ENCODE peak calls at places on chromosomes 11 and 22, in seven cellular contexts. E is IMR-90; Z is CD8-positive, alpha-beta memory T cell; T is left ventricle myocardium inferior; R is A549; Y is GM23248; D is colonic mucosa. A is an unnamed sample. For H3K4me1 and H3K9me3, the result is how much of the 10 kb centered on the place peaks cover.

GRCh38 chr22:49166211-49166610 is 661.5 kb downstream of the BRD1 start:
- DNase-seq in Y (no peak), Z (no peak), E (no peak), R (no peak), D (no peak), T (no peak), A (no peak)

GRCh38 chr22:50530280-50530856 is 556 bp upstream of the TYMP start:
- DNase-seq in D (peak), E (peak), T (peak), R (peak), Z (no peak), Y (peak), A (no peak)

GRCh38 chr11:26849009-26849408 is 127.1 kb upstream of the SLC5A12 start:
- DNase-seq in T (peak), Y (no peak), Z (no peak), E (no peak), D (no peak), R (no peak), A (no peak)

GRCh38 chr11:35567737-35568465 is 42.5 kb upstream of the PAMR1 start:
- DNase-seq in R (no peak), E (peak), Z (no peak), D (no peak), Y (no peak), T (no peak), A (no peak)

GRCh38 chr11:72807021-72807693 is 7.1 kb upstream of the ATG16L2 start:
- DNase-seq in Z (no peak), Y (no peak), E (peak), T (no peak), R (no peak), D (no peak), A (no peak)

GRCh38 chr11:75840560-75840959 is 25.6 kb downstream of the UVRAG start:
- DNase-seq in E (no peak), D (no peak), T (no peak), Z (no peak), R (no peak), Y (no peak), A (no peak)

GRCh38 chr11:73317373-73317772 is 9.3 kb downstream of the ARHGEF17 start:
- DNase-seq in E (no peak), R (no peak), D (peak), Y (no peak), Z (no peak), T (peak), A (no peak)

GRCh38 chr11:121138259-121138658 is 37.2 kb downstream of the TECTA start:
- DNase-seq in Z (no peak), E (no peak), Y (no peak), T (no peak), D (no peak), R (no peak), A (no peak)

GRCh38 chr11:67674442-67674871 is at the start of gene ALDH3B2:
- DNase-seq in Y (no peak), E (no peak), D (peak), T (no peak), R (no peak), Z (no peak), A (no peak)

GRCh38 chr22:25844601-25845000 is 102.6 kb downstream of the MYO18B start:
- DNase-seq in T (no peak), D (no peak), E (no peak), Z (no peak), Y (no peak), R (no peak), A (no peak)

GRCh38 chr11:73507086-73507485 is 90.8 kb downstream of the FAM168A start:
- DNase-seq in Y (peak), D (no peak), T (no peak), E (peak), Z (no peak), R (no peak), A (no peak)

GRCh38 chr22:35477911-35478582 is 62.6 kb upstream of the RASD2 start:
- DNase-seq in Z (no peak), Y (peak), E (peak), R (peak), D (peak), T (peak), A (no peak)

GRCh38 chr11:38019072-38019775 is 1421.2 kb upstream of the RAG2 start:
- DNase-seq in E (no peak), T (no peak), Z (no peak), R (no peak), Y (no peak), D (no peak), A (no peak)

GRCh38 chr11:73184953-73185671 is 33.0 kb upstream of the P2RY2 start:
- DNase-seq in E (peak), D (peak), R (peak), Z (peak), Y (peak), T (peak), A (no peak)

GRCh38 chr22:44567846-44568493 is 69.9 kb upstream of the RTL6 start:
- DNase-seq in R (no peak), Y (peak), T (no peak), E (peak), Z (peak), D (peak), A (peak)

GRCh38 chr11:70716986-70717775 is 318.9 kb downstream of the CTTN start:
- DNase-seq in E (no peak), Z (no peak), Y (no peak), D (no peak), R (no peak), T (no peak), A (no peak)

GRCh38 chr11:128731041-128731663 is 37.3 kb downstream of the FLI1 start:
- DNase-seq in E (no peak), D (no peak), Y (no peak), T (no peak), R (no peak), Z (peak), A (no peak)

GRCh38 chr11:116725434-116726221 is 47.2 kb downstream of the BUD13 start:
- DNase-seq in E (peak), Z (no peak), D (no peak), Y (peak), R (no peak), T (no peak), A (no peak)

GRCh38 chr22:22348127-22348814 is 103.7 kb downstream of the VPREB1 start:
- DNase-seq in E (no peak), Z (no peak), T (no peak), Y (peak), D (no peak), R (no peak), A (no peak)

GRCh38 chr11:36352919-36353318 is 56.8 kb downstream of the PRR5L start:
- DNase-seq in T (no peak), E (no peak), Y (no peak), D (peak), Z (peak), R (no peak), A (peak)

GRCh38 chr11:78419327-78419726 is 1.7 kb upstream of the GAB2 start:
- DNase-seq in D (peak), E (peak), R (peak), Y (peak), T (peak), Z (no peak), A (no peak)

GRCh38 chr22:44131989-44132685 is 48.6 kb upstream of the PARVG start:
- DNase-seq in T (no peak), E (no peak), Z (no peak), R (no peak), D (no peak), Y (no peak), A (no peak)

GRCh38 chr11:10715571-10715970 is 22.0 kb upstream of the IRAG1 start:
- DNase-seq in Z (no peak), Y (peak), T (no peak), D (no peak), E (no peak), R (no peak), A (no peak)

GRCh38 chr11:64090811-64091516 is 55.2 kb downstream of the FLRT1 start:
- DNase-seq in E (peak), R (peak), Y (peak), T (no peak), D (no peak), Z (no peak), A (no peak)

GRCh38 chr11:61357233-61357893 is 4.3 kb downstream of the CYB561A3 start:
- DNase-seq in D (no peak), Y (no peak), T (no peak), Z (no peak), E (no peak), R (no peak), A (no peak)

GRCh38 chr11:87307101-87307500 is 269.4 kb downstream of the TMEM135 start:
- DNase-seq in Z (no peak), E (no peak), Y (no peak), T (no peak), D (no peak), R (no peak), A (no peak)

GRCh38 chr11:57619331-57619730 is 21.8 kb downstream of the SERPING1 start:
- DNase-seq in R (no peak), Y (no peak), E (no peak), Z (no peak), D (no peak), T (no peak), A (no peak)

GRCh38 chr11:88312665-88313064 is 24.9 kb downstream of the CTSC start:
- DNase-seq in Y (peak), T (no peak), D (no peak), Z (no peak), R (no peak), E (no peak), A (no peak)

GRCh38 chr11:117884994-117885393 is 8.5 kb upstream of the FXYD6 start:
- DNase-seq in Z (no peak), T (no peak), D (no peak), Y (peak), E (peak), R (no peak), A (no peak)

GRCh38 chr22:47225080-47225930 is 462.9 kb downstream of the TBC1D22A start:
- DNase-seq in D (no peak), T (no peak), Y (no peak), R (no peak), Z (no peak), E (no peak), A (no peak)

GRCh38 chr11:92206441-92206840 is 18.2 kb upstream of the FAT3 start:
- DNase-seq in R (no peak), Y (no peak), D (no peak), T (no peak), Z (no peak), E (no peak), A (no peak)

GRCh38 chr11:20762980-20763379 is 93.6 kb downstream of the NELL1 start:
- DNase-seq in E (no peak), R (no peak), Z (no peak), D (no peak), Y (no peak), T (no peak), A (no peak)

GRCh38 chr22:28116261-28116673 is 197.2 kb upstream of the PITPNB start:
- DNase-seq in D (no peak), Z (no peak), R (no peak), E (peak), T (peak), Y (peak), A (no peak)

GRCh38 chr22:37121887-37122591 is 12.5 kb upstream of the TMPRSS6 start:
- DNase-seq in T (no peak), D (peak), Y (peak), Z (peak), E (peak), R (no peak), A (peak)

GRCh38 chr11:554824-555499 is 5.6 kb downstream of the LMNTD2 start:
- DNase-seq in T (peak), Y (peak), R (peak), E (no peak), D (peak), Z (peak), A (peak)

DNA sequence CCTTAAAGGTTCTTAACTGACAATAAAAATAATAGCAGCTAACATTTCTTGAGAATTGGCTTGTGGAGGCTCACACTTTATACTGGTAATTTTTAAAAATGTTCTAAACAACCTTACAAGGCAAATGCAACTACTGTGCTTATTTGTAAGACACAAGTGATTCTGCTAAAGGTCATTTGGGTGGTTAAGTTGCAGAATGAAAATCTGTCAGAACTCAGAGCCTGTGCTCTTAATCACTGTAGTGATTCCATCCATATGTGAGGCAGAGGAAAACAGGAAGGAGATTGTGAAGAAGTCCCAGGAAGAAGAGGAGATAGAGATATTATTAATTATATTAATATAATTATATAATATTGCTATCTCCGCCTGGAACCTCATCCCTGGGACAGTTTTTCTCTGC is 59.0 kb upstream of the RRAS2 start:
- DNase-seq in T (no peak), E (peak), Y (peak), D (no peak), Z (no peak), R (no peak), A (no peak)
- H3K4me1 ChIP-seq in T (under half), E (under half), Y (half or more), D (under half), Z (under half), R (under half), A (under half)

DNA sequence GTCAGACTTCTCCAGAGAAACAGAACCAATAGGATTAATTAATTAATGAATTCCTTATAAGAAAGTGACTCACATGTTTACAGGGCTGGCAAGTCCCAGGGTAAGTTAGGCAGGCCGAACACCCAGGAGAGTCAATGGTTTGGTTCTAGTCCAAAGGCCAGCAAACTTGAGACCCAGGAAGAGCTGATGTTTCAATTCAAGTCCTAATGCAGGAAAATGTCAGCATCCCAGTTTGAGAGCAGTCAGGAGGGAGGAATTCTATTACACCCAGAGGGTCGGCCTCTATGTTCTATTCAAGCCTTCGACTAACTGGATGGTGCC is 466.0 kb downstream of the INSC start:
- DNase-seq in R (no peak), Z (no peak), E (no peak), D (no peak), T (no peak), Y (no peak), A (no peak)
- H3K9me3 ChIP-seq in R (under half), Z (under half), E (under half), D (under half), T (under half), Y (under half), A (under half)

GRCh38 chr11:82858133-82858532 is 42.1 kb downstream of the PRCP start:
- DNase-seq in Z (no peak), T (no peak), E (no peak), R (no peak), D (no peak), Y (no peak), A (no peak)
- H3K4me3 ChIP-seq in Z (no peak), T (no peak), E (peak), R (no peak), D (no peak), Y (peak), A (no peak)

GRCh38 chr11:1640076-1640946 is 10.7 kb downstream of the KRTAP5-5 start:
- DNase-seq in T (no peak), Y (peak), Z (peak), E (no peak), R (peak), D (peak), A (no peak)
- H3K4me1 ChIP-seq in T (under half), Y (under half), Z (under half), E (under half), R (under half), D (under half), A (under half)